ENCODE peak calls at places on chromosomes 11 and 22, in seven cellular contexts. One of them, this sample, is unnamed.

GRCh38 chr11:112961146-112961668 is at the start of gene NCAM1:
- DNase-seq in omental fat pad: no peak
- DNase-seq in heart right ventricle: peak; percentile 88
- DNase-seq in endothelial cell: peak; percentile 94
- DNase-seq in neural progenitor cell: peak; percentile 97
- DNase-seq in coronary artery: no peak
- DNase-seq in fibroblast of lung: peak; percentile 84
- DNase-seq in this sample: peak; percentile 90

GRCh38 chr11:110177057-110177397 is 83.8 kb downstream of the ZC3H12C start:
- DNase-seq in fibroblast of lung: no peak
- DNase-seq in omental fat pad: no peak
- DNase-seq in endothelial cell: no peak
- DNase-seq in heart right ventricle: no peak
- DNase-seq in coronary artery: no peak
- DNase-seq in neural progenitor cell: no peak
- DNase-seq in this sample: no peak

GRCh38 chr11:28529046-28529445 is 420.9 kb downstream of the METTL15 start:
- DNase-seq in fibroblast of lung: peak; percentile 83
- DNase-seq in coronary artery: no peak
- DNase-seq in omental fat pad: no peak
- DNase-seq in heart right ventricle: no peak
- DNase-seq in neural progenitor cell: no peak
- DNase-seq in endothelial cell: no peak
- DNase-seq in this sample: no peak

GRCh38 chr22:38072322-38073149 is 11.4 kb downstream of the SLC16A8 start:
- DNase-seq in heart right ventricle: no peak
- DNase-seq in neural progenitor cell: no peak
- DNase-seq in fibroblast of lung: no peak
- DNase-seq in omental fat pad: no peak
- DNase-seq in endothelial cell: no peak
- DNase-seq in coronary artery: no peak
- DNase-seq in this sample: no peak

GRCh38 chr22:35777335-35777975 is 59.8 kb downstream of the APOL5 start:
- DNase-seq in neural progenitor cell: no peak
- DNase-seq in endothelial cell: no peak
- DNase-seq in coronary artery: no peak
- DNase-seq in fibroblast of lung: peak; percentile 92
- DNase-seq in heart right ventricle: no peak
- DNase-seq in omental fat pad: no peak
- DNase-seq in this sample: no peak

GRCh38 chr11:970319-970871 is 44.7 kb downstream of the AP2A2 start:
- DNase-seq in omental fat pad: no peak
- DNase-seq in neural progenitor cell: no peak
- DNase-seq in endothelial cell: no peak
- DNase-seq in heart right ventricle: no peak
- DNase-seq in fibroblast of lung: no peak
- DNase-seq in coronary artery: peak; percentile 70
- DNase-seq in this sample: no peak

GRCh38 chr11:120601566-120601965 is 90.0 kb downstream of the GRIK4 start:
- DNase-seq in neural progenitor cell: no peak
- DNase-seq in omental fat pad: no peak
- DNase-seq in coronary artery: no peak
- DNase-seq in heart right ventricle: no peak
- DNase-seq in fibroblast of lung: peak; percentile 57
- DNase-seq in endothelial cell: no peak
- DNase-seq in this sample: no peak

GRCh38 chr11:16843307-16843706 is 104.9 kb downstream of the C11orf58 start:
- DNase-seq in heart right ventricle: no peak
- DNase-seq in endothelial cell: no peak
- DNase-seq in omental fat pad: no peak
- DNase-seq in neural progenitor cell: no peak
- DNase-seq in fibroblast of lung: no peak
- DNase-seq in coronary artery: no peak
- DNase-seq in this sample: no peak

GRCh38 chr11:60871378-60872061 is 4.2 kb downstream of the ZP1 start:
- DNase-seq in coronary artery: no peak
- DNase-seq in omental fat pad: no peak
- DNase-seq in heart right ventricle: peak; percentile 43
- DNase-seq in endothelial cell: no peak
- DNase-seq in fibroblast of lung: peak; percentile 11
- DNase-seq in neural progenitor cell: no peak
- DNase-seq in this sample: no peak

GRCh38 chr11:132122701-132123100 is 752.3 kb downstream of the NTM start:
- DNase-seq in endothelial cell: no peak
- DNase-seq in fibroblast of lung: no peak
- DNase-seq in neural progenitor cell: no peak
- DNase-seq in omental fat pad: no peak
- DNase-seq in coronary artery: no peak
- DNase-seq in heart right ventricle: no peak
- DNase-seq in this sample: no peak

DNA sequence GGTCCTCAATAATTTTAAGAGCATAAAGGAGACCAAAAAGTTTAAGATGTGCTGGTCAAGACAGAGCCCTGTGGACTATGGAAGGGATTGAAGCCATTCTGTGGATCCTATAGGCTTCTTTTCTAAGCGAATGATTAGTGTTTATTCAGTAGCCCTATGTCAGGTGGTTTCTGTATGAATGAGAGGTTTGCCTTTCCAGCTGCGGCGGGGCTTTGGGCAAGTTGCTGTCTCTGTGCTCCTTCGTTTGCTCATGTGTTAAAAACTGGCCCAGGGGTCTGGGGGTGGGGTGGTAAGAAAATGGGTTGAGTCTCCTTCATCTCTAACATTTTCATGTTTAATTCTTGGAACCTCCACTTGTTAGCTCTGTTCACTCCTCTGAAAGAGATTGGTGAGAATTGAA is 105.3 kb downstream of the PTPRJ start:
- DNase-seq in coronary artery: no peak
- DNase-seq in neural progenitor cell: no peak
- DNase-seq in heart right ventricle: no peak
- DNase-seq in endothelial cell: no peak
- DNase-seq in omental fat pad: no peak
- DNase-seq in fibroblast of lung: no peak
- DNase-seq in this sample: no peak
- TF ChIP-seq CTCF in coronary artery: no peak
- TF ChIP-seq CTCF in neural progenitor cell: no peak
- TF ChIP-seq CTCF in heart right ventricle: no peak
- TF ChIP-seq CTCF in endothelial cell: no peak
- TF ChIP-seq CTCF in omental fat pad: no peak
- TF ChIP-seq CTCF in fibroblast of lung: no peak
- TF ChIP-seq CTCF in this sample: no peak

DNA sequence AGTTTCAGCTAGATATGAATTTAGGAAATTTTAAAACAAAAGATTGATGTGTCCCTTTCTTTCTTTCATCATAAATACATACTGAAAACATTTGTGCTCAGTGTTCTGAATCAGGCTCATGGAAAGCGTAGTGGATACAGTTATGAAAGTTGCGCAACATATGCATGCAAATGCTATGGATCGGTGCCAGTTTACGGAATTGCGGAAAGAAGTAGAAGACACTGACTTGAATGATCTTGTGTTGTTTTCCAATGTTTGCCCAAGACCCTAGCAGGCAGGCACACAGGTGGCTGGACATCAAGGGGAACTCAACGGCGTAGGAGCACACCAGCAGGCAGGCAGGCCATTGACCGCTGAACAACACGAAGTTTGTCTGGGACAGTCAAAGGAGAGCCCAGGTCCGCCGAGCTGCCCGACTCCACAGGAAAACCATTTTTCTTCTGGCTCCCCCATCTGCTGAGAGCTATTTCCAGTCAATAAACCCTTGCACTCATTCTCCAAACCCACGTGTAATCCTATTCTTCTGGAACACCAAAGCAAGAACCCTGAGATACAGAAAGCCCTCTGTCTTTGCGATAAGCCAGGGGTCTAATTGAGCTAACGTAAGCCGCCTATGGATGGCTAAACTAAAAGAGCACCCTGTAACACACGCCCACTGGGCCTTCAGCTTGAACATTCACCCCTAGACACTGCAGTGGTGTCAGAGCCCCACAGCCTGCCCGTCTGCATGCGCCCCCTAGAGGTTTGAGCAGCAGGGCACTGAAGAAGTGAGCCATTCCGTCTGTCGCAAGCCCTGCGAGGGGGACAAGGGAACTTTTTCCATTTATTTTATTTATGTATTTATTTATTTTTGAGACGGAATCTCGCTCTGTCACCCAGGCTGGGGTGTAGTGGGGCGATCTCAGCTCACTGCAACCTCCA is 7.4 kb upstream of the BIRC3 start:
- DNase-seq in endothelial cell: no peak
- DNase-seq in neural progenitor cell: peak; percentile 35
- DNase-seq in fibroblast of lung: no peak
- DNase-seq in heart right ventricle: no peak
- DNase-seq in omental fat pad: no peak
- DNase-seq in coronary artery: no peak
- DNase-seq in this sample: no peak
- TF ChIP-seq CTCF in endothelial cell: peak; percentile 28
- TF ChIP-seq CTCF in neural progenitor cell: peak; percentile 54
- TF ChIP-seq CTCF in fibroblast of lung: no peak
- TF ChIP-seq CTCF in heart right ventricle: no peak
- TF ChIP-seq CTCF in omental fat pad: no peak
- TF ChIP-seq CTCF in coronary artery: no peak
- TF ChIP-seq CTCF in this sample: peak; percentile 32

GRCh38 chr11:2837096-2837601 is 48.4 kb downstream of the CDKN1C start:
- DNase-seq in heart right ventricle: peak; percentile 83
- DNase-seq in fibroblast of lung: no peak
- DNase-seq in coronary artery: no peak
- DNase-seq in omental fat pad: no peak
- DNase-seq in neural progenitor cell: peak; percentile 87
- DNase-seq in endothelial cell: peak; percentile 46
- DNase-seq in this sample: peak; percentile 48
- TF ChIP-seq CTCF in heart right ventricle: peak; percentile 35
- TF ChIP-seq CTCF in fibroblast of lung: peak; percentile 50
- TF ChIP-seq CTCF in coronary artery: no peak
- TF ChIP-seq CTCF in omental fat pad: no peak
- TF ChIP-seq CTCF in neural progenitor cell: peak; percentile 34
- TF ChIP-seq CTCF in endothelial cell: no peak
- TF ChIP-seq CTCF in this sample: no peak

DNA sequence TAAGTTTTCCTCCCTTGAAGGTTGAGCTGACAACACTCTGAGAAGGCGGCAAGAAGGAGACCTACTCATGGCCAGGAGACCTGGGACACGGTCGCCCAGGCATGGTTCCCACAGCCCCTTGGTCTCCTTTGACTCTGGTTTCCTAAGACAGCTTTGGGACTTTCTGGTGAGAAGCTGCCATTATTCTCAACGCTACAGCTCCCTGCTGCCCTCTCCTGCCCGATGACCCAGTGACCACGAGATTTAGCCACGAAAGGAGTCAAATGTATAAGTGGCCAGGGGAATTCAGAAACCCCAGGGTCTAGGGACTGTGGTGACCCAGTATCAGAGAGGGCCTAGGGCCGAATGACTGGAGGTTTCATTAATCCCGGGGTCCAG is 696 bp upstream of the SDF2L1 start:
- DNase-seq in heart right ventricle: no peak
- DNase-seq in endothelial cell: peak; percentile 59
- DNase-seq in neural progenitor cell: peak; percentile 79
- DNase-seq in omental fat pad: no peak
- DNase-seq in coronary artery: no peak
- DNase-seq in fibroblast of lung: peak; percentile 42
- DNase-seq in this sample: no peak
- TF ChIP-seq CTCF in heart right ventricle: no peak
- TF ChIP-seq CTCF in endothelial cell: no peak
- TF ChIP-seq CTCF in neural progenitor cell: peak; percentile 58
- TF ChIP-seq CTCF in omental fat pad: no peak
- TF ChIP-seq CTCF in coronary artery: no peak
- TF ChIP-seq CTCF in fibroblast of lung: peak; percentile 51
- TF ChIP-seq CTCF in this sample: no peak

GRCh38 chr11:2816941-2817421 is 68.6 kb downstream of the CDKN1C start:
- DNase-seq in coronary artery: no peak
- DNase-seq in endothelial cell: no peak
- DNase-seq in neural progenitor cell: no peak
- DNase-seq in omental fat pad: no peak
- DNase-seq in heart right ventricle: no peak
- DNase-seq in fibroblast of lung: peak; percentile 86
- DNase-seq in this sample: no peak

GRCh38 chr11:2819316-2819715 is 66.3 kb downstream of the CDKN1C start:
- DNase-seq in omental fat pad: no peak
- DNase-seq in heart right ventricle: no peak
- DNase-seq in endothelial cell: no peak
- DNase-seq in fibroblast of lung: no peak
- DNase-seq in coronary artery: no peak
- DNase-seq in neural progenitor cell: no peak
- DNase-seq in this sample: no peak

GRCh38 chr11:2817431-2817830 is 68.1 kb downstream of the CDKN1C start:
- DNase-seq in endothelial cell: no peak
- DNase-seq in omental fat pad: no peak
- DNase-seq in fibroblast of lung: no peak
- DNase-seq in coronary artery: no peak
- DNase-seq in heart right ventricle: no peak
- DNase-seq in neural progenitor cell: no peak
- DNase-seq in this sample: no peak

GRCh38 chr11:2818503-2818902 is 67.1 kb downstream of the CDKN1C start:
- DNase-seq in coronary artery: no peak
- DNase-seq in heart right ventricle: no peak
- DNase-seq in endothelial cell: no peak
- DNase-seq in omental fat pad: no peak
- DNase-seq in neural progenitor cell: no peak
- DNase-seq in fibroblast of lung: no peak
- DNase-seq in this sample: no peak

DNA sequence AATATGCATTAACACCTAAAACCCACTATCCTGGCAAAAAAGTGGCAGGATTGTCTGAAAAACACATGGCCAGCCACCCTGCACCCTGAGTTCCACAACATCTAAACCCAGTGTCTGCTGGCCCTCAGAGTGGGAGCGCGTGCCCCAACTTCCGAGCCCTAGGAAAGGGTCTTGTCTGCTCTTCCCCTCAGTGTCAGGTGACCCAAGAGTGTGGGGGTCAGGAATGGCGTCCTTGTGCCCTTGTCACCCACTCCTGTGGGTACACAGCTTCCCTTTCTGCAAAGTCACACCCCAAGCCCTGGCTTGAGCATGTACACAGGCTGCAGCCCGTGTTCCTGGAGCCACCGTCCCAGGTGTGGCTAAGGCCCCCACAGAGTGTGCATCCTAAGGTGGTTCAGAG is 67.6 kb downstream of the CDKN1C start:
- DNase-seq in fibroblast of lung: no peak
- DNase-seq in omental fat pad: no peak
- DNase-seq in heart right ventricle: no peak
- DNase-seq in neural progenitor cell: no peak
- DNase-seq in endothelial cell: no peak
- DNase-seq in coronary artery: no peak
- DNase-seq in this sample: no peak
- TF ChIP-seq CTCF in fibroblast of lung: no peak
- TF ChIP-seq CTCF in omental fat pad: no peak
- TF ChIP-seq CTCF in heart right ventricle: no peak
- TF ChIP-seq CTCF in neural progenitor cell: no peak
- TF ChIP-seq CTCF in endothelial cell: no peak
- TF ChIP-seq CTCF in coronary artery: no peak
- TF ChIP-seq CTCF in this sample: no peak

GRCh38 chr22:43955040-43955882 is at the start of gene SAMM50:
- DNase-seq in neural progenitor cell: peak; percentile 95
- DNase-seq in fibroblast of lung: peak; percentile 90
- DNase-seq in omental fat pad: peak; percentile 73
- DNase-seq in endothelial cell: peak; percentile 89
- DNase-seq in coronary artery: peak; percentile 93
- DNase-seq in heart right ventricle: peak; percentile 93
- DNase-seq in this sample: peak; percentile 83
- TF ChIP-seq CTCF in neural progenitor cell: no peak
- TF ChIP-seq CTCF in fibroblast of lung: no peak
- TF ChIP-seq CTCF in omental fat pad: no peak
- TF ChIP-seq CTCF in endothelial cell: no peak
- TF ChIP-seq CTCF in coronary artery: no peak
- TF ChIP-seq CTCF in heart right ventricle: no peak
- TF ChIP-seq CTCF in this sample: no peak

This sample was measured in mesothelial cell of epicardium.